ENCODE peak calls at places on chromosomes 11 and 22, in four cellular contexts. K, Q, J and C are unnamed samples.
A peak's percentile ranks its signal among the peaks of the same experiment; 100 is the strongest.

GRCh38 chr11:77082838-77083552 is 16.2 kb downstream of the CAPN5 start:
- DNase-seq in K (no peak), J (peak; percentile 62), Q (peak; percentile 70), C (no peak)

GRCh38 chr11:64385953-64386704 is 27.2 kb downstream of the RPS6KA4 start:
- DNase-seq in J (peak; percentile 52), Q (peak; percentile 68), K (no peak), C (no peak)

GRCh38 chr11:68424981-68425865 is 35.3 kb upstream of the PPP6R3 start:
- DNase-seq in Q (no peak), K (no peak), J (no peak), C (no peak)

GRCh38 chr11:84865791-84866535 is 761.2 kb downstream of the DLG2 start:
- DNase-seq in Q (no peak), J (peak; percentile 21), K (no peak), C (no peak)

GRCh38 chr22:28930357-28931007 is 47.1 kb downstream of the ZNRF3 start:
- DNase-seq in K (no peak), Q (no peak), J (no peak), C (no peak)

GRCh38 chr11:101741479-101742175 is 157.8 kb upstream of the TRPC6 start:
- DNase-seq in J (no peak), K (no peak), Q (no peak), C (no peak)

GRCh38 chr11:134830312-134830711 is 418.3 kb upstream of the B3GAT1 start:
- DNase-seq in Q (no peak), J (no peak), K (no peak), C (no peak)

GRCh38 chr11:68090706-68091105 is 30.5 kb downstream of the CHKA start:
- DNase-seq in K (no peak), Q (peak; percentile 56), J (no peak), C (no peak)

GRCh38 chr11:111982019-111982464 is 43.2 kb upstream of the DLAT start:
- DNase-seq in J (peak; percentile 36), K (no peak), Q (no peak), C (peak; percentile 72)

GRCh38 chr11:114318361-114318760 is 22.2 kb downstream of the NNMT start:
- DNase-seq in J (no peak), Q (no peak), K (no peak), C (no peak)

GRCh38 chr11:67024410-67024809 is 1.5 kb downstream of the SYT12 start:
- DNase-seq in Q (no peak), K (no peak), J (no peak), C (no peak)

GRCh38 chr11:113305440-113306336 is 8.7 kb upstream of the TTC12 start:
- DNase-seq in J (peak; percentile 54), Q (peak; percentile 59), K (peak; percentile 69), C (peak; percentile 61)

GRCh38 chr11:91921974-91922373 is 302.6 kb upstream of the FAT3 start:
- DNase-seq in J (peak; percentile 3), K (no peak), Q (no peak), C (no peak)

GRCh38 chr11:130206141-130206540 is 46.6 kb downstream of the ST14 start:
- DNase-seq in K (no peak), J (no peak), Q (no peak), C (no peak)

GRCh38 chr11:79794057-79794456 is 353.2 kb upstream of the TENM4 start:
- DNase-seq in J (no peak), Q (no peak), K (no peak), C (no peak)

GRCh38 chr11:93025558-93026255 is 56.3 kb downstream of the MTNR1B start:
- DNase-seq in J (no peak), K (no peak), Q (no peak), C (no peak)

GRCh38 chr11:109783842-109784241 is 309.4 kb upstream of the ZC3H12C start:
- DNase-seq in K (no peak), J (no peak), Q (no peak), C (peak; percentile 20)

GRCh38 chr11:47248664-47249377 is at the start of gene ACP2:
- DNase-seq in K (peak; percentile 84), J (peak; percentile 87), Q (peak; percentile 88), C (peak; percentile 86)

GRCh38 chr11:65987336-65987735 is 14.6 kb downstream of the EIF1AD start:
- DNase-seq in Q (no peak), K (no peak), J (no peak), C (no peak)

GRCh38 chr22:49209452-49210195 is 618.0 kb downstream of the BRD1 start:
- DNase-seq in K (no peak), J (no peak), Q (no peak), C (no peak)

GRCh38 chr11:57249384-57250319 is 12.6 kb upstream of the APLNR start:
- DNase-seq in K (peak; percentile 71), J (peak; percentile 53), Q (no peak), C (peak; percentile 54)

GRCh38 chr22:27299181-27300085 is 502.1 kb downstream of the MN1 start:
- DNase-seq in Q (no peak), J (no peak), K (no peak), C (no peak)

GRCh38 chr11:126948563-126948962 is 52.0 kb downstream of the KIRREL3 start:
- DNase-seq in K (no peak), Q (no peak), J (no peak), C (no peak)

GRCh38 chr11:79080506-79080905 is 360.3 kb downstream of the TENM4 start:
- DNase-seq in J (peak; percentile 26), K (no peak), Q (no peak), C (no peak)

GRCh38 chr11:124310746-124311145 is 3.0 kb downstream of the OR8D1 start:
- DNase-seq in Q (no peak), K (no peak), J (no peak), C (no peak)

GRCh38 chr11:66510990-66511339 is 530 bp downstream of the BBS1 start:
- DNase-seq in K (no peak), Q (no peak), J (no peak), C (no peak)

GRCh38 chr11:2219318-2220017 is 47.9 kb upstream of the TH start:
- DNase-seq in J (no peak), Q (no peak), K (no peak), C (no peak)

GRCh38 chr11:2713721-2714462 is 14.1 kb upstream of the KCNQ1OT1 start:
- DNase-seq in K (no peak), J (no peak), Q (no peak), C (no peak)

GRCh38 chr22:20023214-20023613 is 2.3 kb downstream of the TANGO2 start:
- DNase-seq in J (no peak), Q (no peak), K (no peak), C (no peak)

DNA sequence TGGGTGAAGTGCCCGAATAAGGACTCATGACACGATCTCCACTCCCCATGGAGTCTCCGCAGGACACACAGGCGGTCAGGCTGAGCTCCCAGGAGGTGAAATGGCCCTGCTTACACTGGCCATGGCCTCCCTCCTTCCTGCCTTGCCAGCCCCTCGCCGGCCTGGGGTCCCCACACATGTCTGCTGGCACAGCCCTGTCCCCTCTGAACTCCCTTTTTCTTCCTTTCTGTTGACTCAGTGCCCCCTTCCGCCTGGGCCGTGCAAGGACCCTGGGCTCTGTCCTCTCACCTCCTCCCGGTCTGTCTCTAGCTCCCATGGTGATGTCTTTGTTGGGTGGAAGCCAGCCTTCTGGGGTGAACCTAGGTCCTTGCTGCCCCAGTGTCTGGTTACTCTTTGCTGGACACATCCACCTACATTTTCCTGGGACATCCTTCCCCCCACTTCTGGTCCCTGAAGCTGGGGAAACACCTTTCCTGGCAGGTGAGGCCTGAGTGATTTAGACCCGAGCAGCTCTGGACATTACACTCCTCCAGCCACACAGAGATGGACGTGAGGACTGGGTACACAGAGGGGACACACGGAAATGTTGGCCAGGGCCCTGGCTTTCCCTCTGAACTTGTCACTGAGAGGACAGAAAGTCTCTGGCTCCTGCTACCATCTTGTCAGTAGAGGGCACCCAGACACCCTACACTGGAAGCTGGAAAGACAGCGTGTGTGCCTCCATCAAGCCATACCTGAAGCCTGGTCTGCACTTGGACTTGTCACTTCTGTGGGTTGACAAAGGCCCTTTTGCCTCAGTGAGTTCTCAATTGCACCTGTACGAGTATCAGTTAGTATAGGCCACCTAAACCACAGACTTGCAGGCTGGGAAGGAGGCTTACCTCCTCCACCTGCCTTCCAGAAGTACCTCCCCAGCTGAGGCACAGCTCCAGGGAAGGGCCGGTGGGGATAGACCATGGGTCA is 864.3 kb downstream of the TBC1D22A start:
- DNase-seq in Q (no peak), J (no peak), K (no peak), C (no peak)
- TF ChIP-seq CTCF in Q (no peak), J (no peak), K (no peak), C (no peak)

DNA sequence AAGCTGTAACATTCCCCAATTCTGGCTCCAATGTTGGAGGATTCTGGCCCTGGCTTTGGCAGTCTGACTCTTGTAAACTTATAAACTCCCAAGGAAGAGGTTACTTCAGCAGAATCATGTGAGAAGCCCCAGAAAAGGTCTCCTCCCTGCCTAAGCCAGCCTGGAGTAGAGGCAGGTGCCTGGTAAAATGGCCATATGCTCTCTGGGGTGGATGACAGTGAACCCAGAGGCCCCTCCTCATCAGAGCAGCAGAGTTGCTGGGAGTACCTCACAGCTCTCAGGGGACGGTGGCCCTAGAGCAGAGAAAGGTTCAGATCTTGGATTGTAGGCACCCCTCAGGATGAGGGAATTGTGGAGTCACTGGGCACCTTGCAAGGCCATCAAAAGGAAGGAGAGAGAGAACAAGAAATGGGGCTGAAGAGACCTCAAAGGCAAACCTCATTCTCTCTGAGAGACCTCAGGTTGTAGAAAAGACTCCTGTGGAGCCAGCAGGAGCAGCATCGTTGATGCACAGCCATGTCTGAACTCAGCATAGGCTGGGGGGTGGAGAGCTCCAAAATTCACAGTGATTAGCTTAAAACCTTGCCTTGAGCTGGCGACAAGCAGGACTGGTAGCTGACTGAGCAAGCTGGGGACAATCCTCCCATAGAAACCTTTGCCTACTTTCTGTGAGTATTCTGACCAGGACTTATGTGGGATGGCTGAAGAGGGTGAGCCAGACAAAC is 4.9 kb upstream of the P2RY6 start:
- DNase-seq in J (no peak), Q (no peak), K (no peak), C (no peak)
- TF ChIP-seq CTCF in J (no peak), Q (no peak), K (no peak), C (no peak)

GRCh38 chr11:120925944-120926343 is 98.0 kb upstream of the TBCEL start:
- DNase-seq in Q (no peak), J (no peak), K (no peak), C (peak; percentile 89)

GRCh38 chr11:120931057-120931779 is 92.7 kb upstream of the TBCEL start:
- DNase-seq in K (no peak), J (no peak), Q (no peak), C (no peak)

GRCh38 chr11:120929664-120930154 is 94.2 kb upstream of the TBCEL start:
- DNase-seq in J (peak; percentile 28), Q (no peak), K (peak; percentile 59), C (peak; percentile 70)

GRCh38 chr11:120929090-120929489 is 94.8 kb upstream of the TBCEL start:
- DNase-seq in K (no peak), Q (no peak), J (peak; percentile 32), C (no peak)

GRCh38 chr11:120928506-120929062 is 95.3 kb upstream of the TBCEL start:
- DNase-seq in K (no peak), J (no peak), Q (no peak), C (no peak)
- TF ChIP-seq CTCF in K (no peak), J (no peak), Q (no peak), C (no peak)

DNA sequence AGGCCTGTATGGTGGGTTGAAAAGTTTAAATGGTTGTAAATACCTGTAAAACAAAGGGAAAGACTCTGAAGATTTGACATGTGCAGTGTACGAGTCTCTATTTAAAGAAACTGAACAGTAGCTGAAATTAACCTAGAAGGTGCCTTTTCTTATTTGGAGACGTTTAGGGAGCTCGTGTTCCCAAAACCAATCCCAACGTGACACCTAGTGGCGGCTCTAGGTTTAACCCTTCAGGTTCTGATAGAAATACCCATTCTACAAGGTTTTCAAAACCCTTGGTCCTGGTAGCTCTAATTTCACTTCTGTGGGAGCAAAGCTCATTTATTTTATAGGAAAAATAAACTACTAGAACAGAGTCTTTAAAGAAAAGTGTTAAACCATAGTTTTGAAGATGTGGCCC is 258.3 kb downstream of the LRRC4C start:
- DNase-seq in Q (no peak), K (peak; percentile 65), J (no peak), C (peak; percentile 16)
- TF ChIP-seq CTCF in Q (no peak), K (peak; percentile 80), J (peak; percentile 33), C (peak; percentile 53)